ENCODE peak calls at places on chromosomes 12 and 14, in eight cellular contexts. One of them, this sample, is unnamed.

GRCh38 chr12:95701722-95702418 is 88.7 kb downstream of the NTN4 start:
- DNase-seq in GF-D8: no peak
- DNase-seq in ELR: no peak
- DNase-seq in AG04450: no peak
- DNase-seq in GM12865: no peak
- DNase-seq in stimulated activated CD4-positive, alpha-beta T cell treated with anti-CD3 and anti-CD28 coated beads, Interleukin-2, amount 100 ng/mL, for 48 hours: no peak
- DNase-seq in T-helper 1 cell: no peak
- DNase-seq in activated gamma-delta T cell treated with Interleukin-2 at 50 U/mL for 16 hours: no peak
- DNase-seq in this sample: no peak

GRCh38 chr12:28086521-28086920 is 103.7 kb upstream of the CCDC91 start:
- DNase-seq in stimulated activated CD4-positive, alpha-beta T cell treated with anti-CD3 and anti-CD28 coated beads, Interleukin-2, amount 100 ng/mL, for 48 hours: no peak
- DNase-seq in T-helper 1 cell: no peak
- DNase-seq in GF-D8: no peak
- DNase-seq in ELR: peak
- DNase-seq in activated gamma-delta T cell treated with Interleukin-2 at 50 U/mL for 16 hours: no peak
- DNase-seq in GM12865: peak
- DNase-seq in AG04450: no peak
- DNase-seq in this sample: no peak

GRCh38 chr12:13962699-13963098 is 18.7 kb downstream of the GRIN2B start:
- DNase-seq in AG04450: no peak
- DNase-seq in GF-D8: no peak
- DNase-seq in stimulated activated CD4-positive, alpha-beta T cell treated with anti-CD3 and anti-CD28 coated beads, Interleukin-2, amount 100 ng/mL, for 48 hours: no peak
- DNase-seq in T-helper 1 cell: no peak
- DNase-seq in activated gamma-delta T cell treated with Interleukin-2 at 50 U/mL for 16 hours: no peak
- DNase-seq in ELR: peak
- DNase-seq in GM12865: peak
- DNase-seq in this sample: no peak

GRCh38 chr14:64198486-64198885 is 95.7 kb downstream of the ESR2 start:
- DNase-seq in T-helper 1 cell: no peak
- DNase-seq in AG04450: no peak
- DNase-seq in GF-D8: no peak
- DNase-seq in GM12865: no peak
- DNase-seq in stimulated activated CD4-positive, alpha-beta T cell treated with anti-CD3 and anti-CD28 coated beads, Interleukin-2, amount 100 ng/mL, for 48 hours: no peak
- DNase-seq in ELR: no peak
- DNase-seq in activated gamma-delta T cell treated with Interleukin-2 at 50 U/mL for 16 hours: no peak
- DNase-seq in this sample: no peak

GRCh38 chr12:131194166-131194565 is 240.5 kb downstream of the ADGRD1 start:
- DNase-seq in GM12865: peak
- DNase-seq in stimulated activated CD4-positive, alpha-beta T cell treated with anti-CD3 and anti-CD28 coated beads, Interleukin-2, amount 100 ng/mL, for 48 hours: no peak
- DNase-seq in ELR: no peak
- DNase-seq in GF-D8: no peak
- DNase-seq in AG04450: no peak
- DNase-seq in activated gamma-delta T cell treated with Interleukin-2 at 50 U/mL for 16 hours: no peak
- DNase-seq in T-helper 1 cell: no peak
- DNase-seq in this sample: no peak

GRCh38 chr14:80567905-80568512 is 356.7 kb upstream of the DIO2 start:
- DNase-seq in GM12865: no peak
- DNase-seq in AG04450: peak
- DNase-seq in stimulated activated CD4-positive, alpha-beta T cell treated with anti-CD3 and anti-CD28 coated beads, Interleukin-2, amount 100 ng/mL, for 48 hours: no peak
- DNase-seq in T-helper 1 cell: no peak
- DNase-seq in activated gamma-delta T cell treated with Interleukin-2 at 50 U/mL for 16 hours: no peak
- DNase-seq in ELR: peak
- DNase-seq in GF-D8: no peak
- DNase-seq in this sample: no peak

GRCh38 chr12:52634266-52635056 is 16.1 kb upstream of the KRT73 start:
- DNase-seq in AG04450: no peak
- DNase-seq in GM12865: no peak
- DNase-seq in T-helper 1 cell: no peak
- DNase-seq in ELR: no peak
- DNase-seq in activated gamma-delta T cell treated with Interleukin-2 at 50 U/mL for 16 hours: no peak
- DNase-seq in stimulated activated CD4-positive, alpha-beta T cell treated with anti-CD3 and anti-CD28 coated beads, Interleukin-2, amount 100 ng/mL, for 48 hours: no peak
- DNase-seq in GF-D8: no peak
- DNase-seq in this sample: no peak

GRCh38 chr14:90905531-90905930 is 89.3 kb upstream of the TTC7B start:
- DNase-seq in T-helper 1 cell: no peak
- DNase-seq in AG04450: no peak
- DNase-seq in stimulated activated CD4-positive, alpha-beta T cell treated with anti-CD3 and anti-CD28 coated beads, Interleukin-2, amount 100 ng/mL, for 48 hours: no peak
- DNase-seq in GF-D8: no peak
- DNase-seq in ELR: no peak
- DNase-seq in GM12865: peak
- DNase-seq in activated gamma-delta T cell treated with Interleukin-2 at 50 U/mL for 16 hours: no peak
- DNase-seq in this sample: no peak

GRCh38 chr14:23049011-23049410 is 7.0 kb downstream of the PSMB11 start:
- DNase-seq in activated gamma-delta T cell treated with Interleukin-2 at 50 U/mL for 16 hours: no peak
- DNase-seq in T-helper 1 cell: no peak
- DNase-seq in GF-D8: no peak
- DNase-seq in ELR: no peak
- DNase-seq in stimulated activated CD4-positive, alpha-beta T cell treated with anti-CD3 and anti-CD28 coated beads, Interleukin-2, amount 100 ng/mL, for 48 hours: no peak
- DNase-seq in GM12865: no peak
- DNase-seq in AG04450: no peak
- DNase-seq in this sample: no peak

GRCh38 chr14:105195051-105195450 is 13.9 kb upstream of the NUDT14 start:
- DNase-seq in GM12865: no peak
- DNase-seq in T-helper 1 cell: no peak
- DNase-seq in GF-D8: no peak
- DNase-seq in stimulated activated CD4-positive, alpha-beta T cell treated with anti-CD3 and anti-CD28 coated beads, Interleukin-2, amount 100 ng/mL, for 48 hours: no peak
- DNase-seq in activated gamma-delta T cell treated with Interleukin-2 at 50 U/mL for 16 hours: no peak
- DNase-seq in AG04450: no peak
- DNase-seq in ELR: no peak
- DNase-seq in this sample: no peak